ENCODE peak calls at places on chromosome 15, in eight cellular contexts. U is sigmoid colon; B is cardiac muscle cell; C is OCI-LY7; F is CD8-positive, alpha-beta memory T cell; Y is keratinocyte; O is MM.1S; T is HCT116. J is an unnamed sample.

GRCh38 chr15:39213385-39213840 is 367.5 kb upstream of the THBS1 start:
- DNase-seq in U (peak; percentile 66), B (peak; percentile 94), C (no peak), F (no peak), Y (peak; percentile 99), O (no peak), T (peak; percentile 84), J (peak; percentile 95)

GRCh38 chr15:77387355-77388105 is 32.4 kb downstream of the PEAK1 start:
- DNase-seq in U (no peak), B (no peak), C (no peak), F (no peak), Y (no peak), O (no peak), T (no peak), J (no peak)

GRCh38 chr15:20386198-20386597 is 155.4 kb downstream of the GOLGA6L6 start:
- DNase-seq in U (no peak), B (no peak), C (no peak), F (no peak), Y (no peak), O (no peak), T (no peak), J (no peak)

GRCh38 chr15:45251888-45252287 is at the start of gene SLC28A2:
- DNase-seq in U (no peak), B (no peak), C (no peak), F (no peak), Y (no peak), O (no peak), T (no peak), J (no peak)

GRCh38 chr15:51970132-51970817 is 1.3 kb downstream of the LEO1 start:
- DNase-seq in U (no peak), B (no peak), C (no peak), F (no peak), Y (no peak), O (no peak), T (no peak), J (no peak)

GRCh38 chr15:78660584-78660983 is 19.6 kb upstream of the CHRNB4 start:
- DNase-seq in U (no peak), B (no peak), C (no peak), F (no peak), Y (no peak), O (peak; percentile 80), T (no peak), J (no peak)

GRCh38 chr15:78974272-78974918 is 29.5 kb upstream of the CTSH start:
- DNase-seq in U (no peak), B (no peak), C (no peak), F (no peak), Y (no peak), O (no peak), T (no peak), J (no peak)

GRCh38 chr15:80536231-80536630 is 132.0 kb downstream of the ARNT2 start:
- DNase-seq in U (no peak), B (no peak), C (no peak), F (no peak), Y (no peak), O (no peak), T (no peak), J (no peak)

GRCh38 chr15:92117301-92117731 is 263.8 kb downstream of the SLCO3A1 start:
- DNase-seq in U (no peak), B (no peak), C (no peak), F (no peak), Y (no peak), O (no peak), T (no peak), J (no peak)

GRCh38 chr15:73679180-73679579 is 5.0 kb upstream of the CD276 start:
- DNase-seq in U (no peak), B (no peak), C (no peak), F (no peak), Y (no peak), O (no peak), T (no peak), J (no peak)

GRCh38 chr15:73125219-73125618 is 73.0 kb downstream of the NEO1 start:
- DNase-seq in U (no peak), B (no peak), C (no peak), F (no peak), Y (no peak), O (no peak), T (no peak), J (no peak)

GRCh38 chr15:37789881-37790280 is 144.6 kb upstream of the TMCO5A start:
- DNase-seq in U (no peak), B (no peak), C (no peak), F (no peak), Y (peak; percentile 38), O (no peak), T (no peak), J (peak; percentile 18)

GRCh38 chr15:52295421-52295991 is at the start of gene MYO5C:
- DNase-seq in U (peak; percentile 77), B (peak; percentile 88), C (no peak), F (no peak), Y (no peak), O (peak; percentile 48), T (peak; percentile 64), J (no peak)

GRCh38 chr15:35260961-35261360 is 175.9 kb upstream of the NANOGP8 start:
- DNase-seq in U (no peak), B (no peak), C (no peak), F (no peak), Y (no peak), O (no peak), T (no peak), J (no peak)

GRCh38 chr15:60757831-60758570 is 279.1 kb upstream of the ICE2 start:
- DNase-seq in U (peak; percentile 67), B (no peak), C (no peak), F (no peak), Y (no peak), O (no peak), T (no peak), J (no peak)

GRCh38 chr15:42035362-42035761 is 14.5 kb upstream of the PLA2G4E start:
- DNase-seq in U (no peak), B (no peak), C (peak; percentile 73), F (no peak), Y (no peak), O (peak; percentile 25), T (no peak), J (no peak)

GRCh38 chr15:40776537-40777141 is 6.9 kb downstream of the C15orf62 start:
- DNase-seq in U (no peak), B (no peak), C (no peak), F (peak; percentile 72), Y (no peak), O (peak; percentile 82), T (no peak), J (no peak)

GRCh38 chr15:68484696-68485400 is 52.9 kb upstream of the ITGA11 start:
- DNase-seq in U (no peak), B (no peak), C (no peak), F (no peak), Y (no peak), O (no peak), T (no peak), J (peak; percentile 26)

GRCh38 chr15:27792756-27793264 is 306.3 kb downstream of the OCA2 start:
- DNase-seq in U (no peak), B (no peak), C (no peak), F (no peak), Y (no peak), O (no peak), T (no peak), J (no peak)

GRCh38 chr15:95733931-95734330 is 596.6 kb upstream of the NR2F2 start:
- DNase-seq in U (no peak), B (no peak), C (no peak), F (no peak), Y (no peak), O (no peak), T (no peak), J (no peak)
- H3K9me3 ChIP-seq in U (no peaks in the 10 kb centered on the region), B (no peaks in the 10 kb centered on the region), C (no peaks in the 10 kb centered on the region), F (no peaks in the 10 kb centered on the region), Y (no peaks in the 10 kb centered on the region), O (no peaks in the 10 kb centered on the region), T (no peaks in the 10 kb centered on the region), J (no peaks in the 10 kb centered on the region)

DNA sequence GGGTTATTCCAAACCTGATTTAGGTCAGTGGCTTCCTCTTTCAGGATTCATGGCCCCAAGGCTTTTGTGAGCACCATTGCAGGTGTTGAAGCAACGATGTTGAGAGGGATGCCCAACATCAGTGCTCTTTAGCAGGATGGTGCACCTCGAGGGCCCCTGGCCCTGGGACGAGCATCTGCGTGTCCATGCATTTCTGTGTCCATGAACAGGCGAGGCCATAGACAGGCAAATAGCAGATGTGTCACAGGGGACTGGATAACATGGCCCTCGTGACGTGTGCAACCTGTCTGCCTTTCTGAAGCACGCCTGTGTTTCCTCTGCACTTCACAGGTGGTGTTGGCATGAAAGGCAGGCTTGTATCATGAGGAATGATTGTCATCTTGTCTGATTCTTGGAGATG is 132.3 kb downstream of the SNRPN start:
- DNase-seq in U (no peak), B (no peak), C (no peak), F (no peak), Y (no peak), O (no peak), T (no peak), J (no peak)
- H3K9me3 ChIP-seq in U (peaks cover 88% of the 10 kb centered on the region), B (no peaks in the 10 kb centered on the region), C (no peaks in the 10 kb centered on the region), F (peaks cover 66% of the 10 kb centered on the region), Y (peaks cover 45% of the 10 kb centered on the region), O (no peaks in the 10 kb centered on the region), T (peaks cover 3% of the 10 kb centered on the region), J (peaks cover 87% of the 10 kb centered on the region)

DNA sequence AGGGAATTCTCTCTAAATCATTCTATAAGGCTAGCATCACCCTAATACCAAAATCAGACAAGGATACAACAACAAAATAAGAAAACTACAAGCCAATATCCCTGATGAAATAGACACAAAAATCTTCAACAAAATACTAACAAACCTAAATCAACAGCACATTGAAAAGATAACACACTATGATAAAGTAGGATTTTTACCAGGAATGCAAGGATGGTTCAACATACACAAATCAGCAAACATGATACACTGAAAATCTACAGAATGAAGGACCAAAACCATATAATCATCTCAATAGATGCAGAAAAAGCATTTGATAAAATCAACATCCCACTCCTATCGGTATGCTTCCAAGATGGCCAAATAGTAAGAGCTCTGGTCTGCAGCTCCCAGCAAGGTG is 39.5 kb downstream of the ALDH1A2 start:
- DNase-seq in U (no peak), B (no peak), C (no peak), F (no peak), Y (no peak), O (no peak), T (no peak), J (no peak)
- H3K9me3 ChIP-seq in U (peaks cover 19% of the 10 kb centered on the region), B (no peaks in the 10 kb centered on the region), C (peaks cover 11% of the 10 kb centered on the region), F (peaks cover 16% of the 10 kb centered on the region), Y (peaks cover 7% of the 10 kb centered on the region), O (no peaks in the 10 kb centered on the region), T (peaks cover 10% of the 10 kb centered on the region), J (peaks cover 5% of the 10 kb centered on the region)

GRCh38 chr15:25062551-25063430 is 108.0 kb downstream of the SNRPN start:
- DNase-seq in U (peak; percentile 10), B (no peak), C (no peak), F (no peak), Y (no peak), O (no peak), T (no peak), J (no peak)

GRCh38 chr15:25060472-25060803 is 105.7 kb downstream of the SNRPN start:
- DNase-seq in U (no peak), B (no peak), C (no peak), F (no peak), Y (no peak), O (no peak), T (no peak), J (no peak)

GRCh38 chr15:25059698-25060471 is 105.1 kb downstream of the SNRPN start:
- DNase-seq in U (no peak), B (no peak), C (no peak), F (no peak), Y (no peak), O (no peak), T (no peak), J (no peak)

GRCh38 chr15:25060996-25061620 is 106.3 kb downstream of the SNRPN start:
- DNase-seq in U (no peak), B (no peak), C (no peak), F (no peak), Y (no peak), O (no peak), T (no peak), J (no peak)

GRCh38 chr15:25061808-25062550 is 107.2 kb downstream of the SNRPN start:
- DNase-seq in U (no peak), B (no peak), C (no peak), F (no peak), Y (no peak), O (no peak), T (no peak), J (no peak)
- H3K9me3 ChIP-seq in U (peaks cover 96% of the 10 kb centered on the region), B (peaks cover 18% of the 10 kb centered on the region), C (no peaks in the 10 kb centered on the region), F (peaks cover 100% of the 10 kb centered on the region), Y (peaks cover 94% of the 10 kb centered on the region), O (no peaks in the 10 kb centered on the region), T (peaks cover 16% of the 10 kb centered on the region), J (peaks cover 100% of the 10 kb centered on the region)